ENCODE peak calls at places on chromosomes 5 and 9, in nine cellular contexts. I is GM04504; Z is A549; R is GM20000; X is NCI-H1436 treated with DMSO at 0.1 percent for 48 hours; Q is posterior vena cava; O is CD4-positive, alpha-beta T cell; B is fibroblast of gingiva; T is PC-3. L is an unnamed sample.

GRCh38 chr5:68224561-68225187 is 9.1 kb downstream of the PIK3R1 start:
- DNase-seq in O (no peak), T (no peak), Q (no peak), Z (no peak), X (no peak), I (no peak), B (peak), R (no peak), L (peak)

GRCh38 chr5:115841382-115842088 is at the start of the genes AP3S1 and ATG12:
- DNase-seq in R (peak), O (peak), Q (peak), T (peak), X (peak), I (peak), B (peak), Z (peak), L (peak)

GRCh38 chr9:6955251-6955921 is 197.6 kb downstream of the KDM4C start:
- DNase-seq in B (no peak), Z (no peak), O (no peak), X (no peak), R (peak), T (no peak), I (no peak), Q (no peak), L (no peak)

GRCh38 chr5:2207416-2207950 is 324.8 kb upstream of the IRX4 start:
- DNase-seq in T (no peak), I (no peak), X (no peak), B (no peak), Q (no peak), O (no peak), R (no peak), Z (no peak), L (no peak)

GRCh38 chr9:123335227-123335985 is 20.6 kb upstream of the CRB2 start:
- DNase-seq in X (no peak), O (no peak), Z (no peak), Q (no peak), I (peak), B (peak), R (no peak), T (no peak), L (no peak)

GRCh38 chr5:81225463-81225862 is 7.7 kb upstream of the CKMT2 start:
- DNase-seq in Q (no peak), I (no peak), Z (no peak), R (no peak), T (no peak), X (no peak), O (no peak), B (no peak), L (no peak)

GRCh38 chr9:118331622-118332045 is 627.4 kb downstream of the TLR4 start:
- DNase-seq in X (no peak), T (peak), O (no peak), Q (no peak), B (peak), Z (peak), R (no peak), I (peak), L (no peak)

GRCh38 chr5:51664491-51665294 is 281.4 kb downstream of the ISL1 start:
- DNase-seq in R (no peak), I (no peak), T (no peak), O (no peak), X (no peak), B (no peak), Z (no peak), Q (no peak), L (no peak)

GRCh38 chr9:17613723-17614122 is 34.9 kb downstream of the SH3GL2 start:
- DNase-seq in I (peak), Z (no peak), Q (no peak), B (peak), O (no peak), T (peak), X (no peak), R (no peak), L (peak)

GRCh38 chr5:27124590-27124989 is 86.2 kb upstream of the CDH9 start:
- DNase-seq in Q (no peak), Z (peak), R (no peak), O (no peak), T (peak), B (no peak), I (no peak), X (no peak), L (peak)

GRCh38 chr9:104895572-104895971 is 32.4 kb downstream of the ABCA1 start:
- DNase-seq in R (no peak), Z (no peak), I (no peak), B (peak), T (peak), Q (no peak), X (no peak), O (no peak), L (no peak)

GRCh38 chr5:131548190-131548589 is 86.8 kb downstream of the RAPGEF6 start:
- DNase-seq in T (no peak), X (no peak), I (no peak), R (no peak), B (no peak), Z (no peak), Q (no peak), O (no peak), L (no peak)

GRCh38 chr5:168334161-168335094 is 43.0 kb downstream of the WWC1 start:
- DNase-seq in O (no peak), Z (peak), T (no peak), Q (no peak), X (no peak), R (no peak), I (no peak), B (peak), L (no peak)

GRCh38 chr9:129164246-129164930 is 13.7 kb downstream of the IER5L start:
- DNase-seq in Q (no peak), X (no peak), R (no peak), Z (no peak), B (peak), O (no peak), T (no peak), I (no peak), L (no peak)

GRCh38 chr9:68730570-68731227 is 25.7 kb downstream of the PIP5K1B start:
- DNase-seq in R (no peak), I (no peak), B (no peak), X (no peak), O (no peak), Q (no peak), T (no peak), Z (no peak), L (peak)

GRCh38 chr9:89929721-89930480 is 325.1 kb downstream of the GADD45G start:
- DNase-seq in X (no peak), Z (no peak), O (no peak), I (no peak), T (peak), B (no peak), Q (no peak), R (no peak), L (no peak)